ENCODE peak calls at places on chromosomes 13 and 19, in four cellular contexts. One of them, this sample, is unnamed.
A peak's percentile ranks its signal among the peaks of the same experiment; 100 is the strongest.

GRCh38 chr19:43872547-43873336 is 45.6 kb downstream of the ZNF283 start:
- DNase-seq in Peyer's patch: no peak
- DNase-seq in dorsolateral prefrontal cortex: no peak
- DNase-seq in A549: no peak
- DNase-seq in this sample: peak; percentile 8

GRCh38 chr13:29619995-29620394 is 24.5 kb upstream of the SLC7A1 start:
- DNase-seq in dorsolateral prefrontal cortex: no peak
- DNase-seq in Peyer's patch: no peak
- DNase-seq in A549: no peak
- DNase-seq in this sample: peak; percentile 8

GRCh38 chr19:19488041-19488874 is 27.1 kb downstream of the TSSK6 start:
- DNase-seq in dorsolateral prefrontal cortex: no peak
- DNase-seq in Peyer's patch: no peak
- DNase-seq in A549: no peak
- DNase-seq in this sample: no peak

GRCh38 chr19:35775046-35775297 is 392 bp upstream of the ARHGAP33 start:
- DNase-seq in Peyer's patch: no peak
- DNase-seq in A549: no peak
- DNase-seq in dorsolateral prefrontal cortex: no peak
- DNase-seq in this sample: no peak

GRCh38 chr19:13234518-13234917 is 84.3 kb downstream of the IER2 start:
- DNase-seq in Peyer's patch: peak; percentile 83
- DNase-seq in A549: peak; percentile 37
- DNase-seq in dorsolateral prefrontal cortex: no peak
- DNase-seq in this sample: no peak

GRCh38 chr13:113077566-113077952 is 28.0 kb upstream of the F7 start:
- DNase-seq in A549: no peak
- DNase-seq in dorsolateral prefrontal cortex: no peak
- DNase-seq in Peyer's patch: no peak
- DNase-seq in this sample: no peak

GRCh38 chr19:29467824-29468401 is 57.9 kb upstream of the VSTM2B start:
- DNase-seq in Peyer's patch: no peak
- DNase-seq in A549: peak; percentile 36
- DNase-seq in dorsolateral prefrontal cortex: no peak
- DNase-seq in this sample: peak; percentile 5

GRCh38 chr13:74287672-74288169 is 153.5 kb upstream of the KLF12 start:
- DNase-seq in A549: no peak
- DNase-seq in dorsolateral prefrontal cortex: peak; percentile 80
- DNase-seq in Peyer's patch: peak; percentile 95
- DNase-seq in this sample: peak; percentile 60

GRCh38 chr19:49349567-49349966 is 12.6 kb downstream of the TEAD2 start:
- DNase-seq in A549: no peak
- DNase-seq in Peyer's patch: no peak
- DNase-seq in dorsolateral prefrontal cortex: no peak
- DNase-seq in this sample: no peak

GRCh38 chr13:79062291-79062690 is 343.8 kb downstream of the RBM26 start:
- DNase-seq in Peyer's patch: no peak
- DNase-seq in A549: no peak
- DNase-seq in dorsolateral prefrontal cortex: no peak
- DNase-seq in this sample: no peak

GRCh38 chr19:28746486-28746885 is 466.5 kb downstream of the UQCRFS1 start:
- DNase-seq in A549: no peak
- DNase-seq in Peyer's patch: no peak
- DNase-seq in dorsolateral prefrontal cortex: no peak
- DNase-seq in this sample: no peak

GRCh38 chr13:70170689-70171088 is 62.4 kb upstream of the KLHL1 start:
- DNase-seq in A549: no peak
- DNase-seq in dorsolateral prefrontal cortex: no peak
- DNase-seq in Peyer's patch: no peak
- DNase-seq in this sample: peak; percentile 5

DNA sequence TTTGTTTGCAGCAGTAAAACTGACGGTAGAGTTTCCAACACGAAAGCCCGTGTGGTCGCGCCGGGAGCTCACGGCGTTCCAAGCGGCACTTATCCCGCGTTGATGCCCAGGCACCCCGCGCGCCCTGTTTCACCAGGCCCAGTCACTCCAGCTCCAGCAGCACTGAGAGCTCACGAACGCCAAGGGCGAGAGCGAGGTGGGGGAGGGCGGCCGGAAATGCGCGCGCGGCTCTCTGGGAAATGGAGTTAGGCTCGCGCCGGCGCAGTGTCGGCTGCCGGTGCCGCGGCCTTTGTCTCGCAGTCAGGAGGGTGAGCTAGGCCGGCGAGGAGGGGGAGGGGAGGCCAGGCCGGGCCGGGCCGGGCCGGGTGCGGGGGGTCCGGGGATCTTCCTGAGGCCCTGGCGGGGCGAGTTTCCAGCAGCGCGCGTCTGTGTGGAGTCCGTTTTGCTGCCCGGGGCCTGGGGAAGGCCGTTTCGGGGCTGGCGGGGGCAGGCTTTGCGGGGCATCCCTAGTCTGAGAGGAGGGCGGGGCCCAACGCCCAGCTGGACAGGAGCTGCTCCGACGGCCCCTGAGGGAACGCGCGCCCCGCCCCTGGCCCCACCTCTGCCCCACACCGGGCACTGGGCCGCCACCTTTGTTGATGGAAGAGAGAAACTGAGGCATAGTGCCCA is at the start of gene ZNF135:
- DNase-seq in A549: no peak
- DNase-seq in dorsolateral prefrontal cortex: peak; percentile 86
- DNase-seq in Peyer's patch: peak; percentile 83
- DNase-seq in this sample: peak; percentile 51
- TF ChIP-seq CTCF in A549: no peak
- TF ChIP-seq CTCF in dorsolateral prefrontal cortex: peak; percentile 28
- TF ChIP-seq CTCF in Peyer's patch: no peak
- TF ChIP-seq CTCF in this sample: no peak

DNA sequence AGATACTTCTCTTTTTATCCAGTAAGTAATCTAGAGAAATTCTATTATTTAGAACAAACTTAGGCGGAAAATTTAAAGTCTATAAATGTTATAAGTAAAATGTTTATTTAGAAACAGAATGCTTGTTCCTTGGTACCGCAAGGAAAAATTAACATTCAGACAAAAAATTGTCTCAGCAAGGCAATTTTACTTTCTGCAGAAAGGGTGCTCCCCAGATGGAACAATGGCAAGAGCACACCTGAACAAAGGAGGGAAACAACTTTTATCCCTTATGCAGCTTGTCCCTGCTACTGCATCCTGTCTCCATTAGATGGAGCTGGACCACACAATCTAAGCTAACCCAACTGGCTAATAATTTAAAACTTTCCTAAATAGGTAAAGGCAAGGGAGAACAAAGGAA is 6.5 kb upstream of the ZNF708 start:
- DNase-seq in Peyer's patch: no peak
- DNase-seq in dorsolateral prefrontal cortex: no peak
- DNase-seq in A549: no peak
- DNase-seq in this sample: no peak
- TF ChIP-seq CTCF in Peyer's patch: no peak
- TF ChIP-seq CTCF in dorsolateral prefrontal cortex: no peak
- TF ChIP-seq CTCF in A549: no peak
- TF ChIP-seq CTCF in this sample: no peak

DNA sequence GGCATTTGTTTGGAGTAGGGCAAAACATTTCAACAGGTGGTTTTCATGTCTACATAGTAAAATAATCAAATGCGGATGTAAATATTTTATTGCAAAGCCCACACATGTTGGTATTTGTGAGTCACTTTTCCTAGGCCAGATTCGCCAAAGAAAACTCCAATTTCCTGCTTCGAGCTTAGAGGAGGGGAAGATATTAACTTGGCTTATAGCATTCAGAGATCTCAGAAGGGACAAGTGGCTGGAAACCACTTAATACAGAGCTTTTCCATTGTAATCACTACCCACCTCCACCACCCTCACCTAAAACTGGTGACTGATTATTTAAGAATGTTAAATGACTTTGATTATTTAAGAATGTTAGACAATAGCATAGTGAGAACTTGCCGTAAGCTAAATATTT is 530.6 kb upstream of the SPRY2 start:
- DNase-seq in dorsolateral prefrontal cortex: no peak
- DNase-seq in Peyer's patch: no peak
- DNase-seq in A549: no peak
- DNase-seq in this sample: peak; percentile 91
- TF ChIP-seq CTCF in dorsolateral prefrontal cortex: no peak
- TF ChIP-seq CTCF in Peyer's patch: no peak
- TF ChIP-seq CTCF in A549: no peak
- TF ChIP-seq CTCF in this sample: no peak

GRCh38 chr13:99610702-99611289 is 109.5 kb downstream of the TM9SF2 start:
- DNase-seq in dorsolateral prefrontal cortex: no peak
- DNase-seq in Peyer's patch: no peak
- DNase-seq in A549: no peak
- DNase-seq in this sample: no peak
- TF ChIP-seq CTCF in dorsolateral prefrontal cortex: no peak
- TF ChIP-seq CTCF in Peyer's patch: no peak
- TF ChIP-seq CTCF in A549: no peak
- TF ChIP-seq CTCF in this sample: peak; percentile 5

GRCh38 chr19:48182434-48182833 is 12.0 kb downstream of the ZSWIM9 start:
- DNase-seq in dorsolateral prefrontal cortex: no peak
- DNase-seq in Peyer's patch: no peak
- DNase-seq in A549: no peak
- DNase-seq in this sample: no peak
- TF ChIP-seq CTCF in dorsolateral prefrontal cortex: no peak
- TF ChIP-seq CTCF in Peyer's patch: no peak
- TF ChIP-seq CTCF in A549: no peak
- TF ChIP-seq CTCF in this sample: no peak

GRCh38 chr13:103515410-103515809 is 449.2 kb upstream of the SLC10A2 start:
- DNase-seq in Peyer's patch: no peak
- DNase-seq in dorsolateral prefrontal cortex: no peak
- DNase-seq in A549: no peak
- DNase-seq in this sample: no peak

GRCh38 chr13:103514188-103514587 is 448.0 kb upstream of the SLC10A2 start:
- DNase-seq in A549: no peak
- DNase-seq in Peyer's patch: no peak
- DNase-seq in dorsolateral prefrontal cortex: no peak
- DNase-seq in this sample: no peak

GRCh38 chr13:103510007-103510406 is 443.8 kb upstream of the SLC10A2 start:
- DNase-seq in Peyer's patch: no peak
- DNase-seq in dorsolateral prefrontal cortex: no peak
- DNase-seq in A549: no peak
- DNase-seq in this sample: no peak
- TF ChIP-seq CTCF in Peyer's patch: no peak
- TF ChIP-seq CTCF in dorsolateral prefrontal cortex: no peak
- TF ChIP-seq CTCF in A549: no peak
- TF ChIP-seq CTCF in this sample: no peak

DNA sequence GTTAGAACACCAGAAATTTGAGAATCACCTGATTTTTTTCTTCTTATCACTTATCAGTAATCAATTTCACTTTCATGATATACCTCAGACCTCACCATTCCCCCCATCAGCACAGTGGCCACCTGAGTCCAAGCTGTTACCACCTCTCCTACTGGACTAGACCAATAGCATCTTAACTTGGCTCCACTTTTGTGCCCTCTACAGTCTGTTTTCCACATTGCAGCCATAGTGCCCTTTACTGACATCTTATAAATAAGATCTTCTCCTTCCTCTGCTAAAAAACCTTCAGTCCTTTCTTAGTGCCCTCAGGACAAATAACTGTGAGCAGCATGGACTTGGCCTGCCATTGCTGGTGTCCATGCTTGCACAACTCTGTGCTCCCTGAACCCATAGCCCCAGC is 380.7 kb downstream of the LMO7 start:
- DNase-seq in dorsolateral prefrontal cortex: no peak
- DNase-seq in A549: no peak
- DNase-seq in Peyer's patch: peak; percentile 47
- DNase-seq in this sample: peak; percentile 59
- TF ChIP-seq CTCF in dorsolateral prefrontal cortex: peak; percentile 36
- TF ChIP-seq CTCF in A549: peak; percentile 22
- TF ChIP-seq CTCF in Peyer's patch: no peak
- TF ChIP-seq CTCF in this sample: peak; percentile 72

GRCh38 chr13:47598340-47598911 is 402.6 kb downstream of the SUCLA2 start:
- DNase-seq in A549: no peak
- DNase-seq in Peyer's patch: no peak
- DNase-seq in dorsolateral prefrontal cortex: no peak
- DNase-seq in this sample: peak; percentile 13

GRCh38 chr13:47592256-47592655 is 408.8 kb downstream of the SUCLA2 start:
- DNase-seq in dorsolateral prefrontal cortex: no peak
- DNase-seq in A549: no peak
- DNase-seq in Peyer's patch: no peak
- DNase-seq in this sample: no peak

DNA sequence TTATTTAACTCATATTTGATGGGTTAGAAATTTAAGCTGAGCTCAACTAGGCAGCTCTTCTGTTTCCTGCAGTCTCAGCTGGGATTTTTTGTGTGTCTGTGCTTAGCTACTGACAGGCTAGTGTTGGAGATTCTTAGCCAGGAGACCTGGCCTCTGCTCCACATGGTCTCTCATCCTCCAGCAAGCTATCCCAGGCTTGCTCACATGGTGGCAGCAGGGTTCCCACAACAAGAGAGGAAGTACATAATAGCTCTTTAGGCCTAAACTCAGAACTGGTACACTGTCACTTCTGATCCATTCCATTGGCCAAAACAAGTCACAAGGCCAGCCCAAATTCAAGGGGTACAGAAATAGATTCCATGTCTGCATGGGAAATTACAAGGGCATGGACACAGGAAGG is 406.2 kb downstream of the SUCLA2 start:
- DNase-seq in A549: no peak
- DNase-seq in dorsolateral prefrontal cortex: no peak
- DNase-seq in Peyer's patch: no peak
- DNase-seq in this sample: no peak
- TF ChIP-seq CTCF in A549: no peak
- TF ChIP-seq CTCF in dorsolateral prefrontal cortex: no peak
- TF ChIP-seq CTCF in Peyer's patch: no peak
- TF ChIP-seq CTCF in this sample: no peak

DNA sequence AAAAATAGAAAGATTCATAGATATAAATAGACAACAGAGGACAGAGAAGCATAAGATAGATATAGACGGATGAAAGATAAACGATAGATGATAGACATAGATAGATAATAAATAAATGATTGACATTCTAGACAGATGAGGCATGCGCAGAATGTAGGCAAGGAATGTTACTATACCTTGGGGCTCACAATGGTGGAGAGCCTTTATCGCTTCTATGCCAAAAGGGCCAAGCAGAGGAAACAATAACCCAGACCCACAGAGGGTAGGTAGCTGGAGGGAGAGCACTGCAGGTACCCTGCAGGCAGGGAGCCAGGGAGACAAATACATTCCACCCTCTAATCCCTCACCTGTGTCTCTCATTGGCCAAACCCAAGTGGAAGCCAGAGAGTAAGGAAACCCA is 44.4 kb downstream of the NOTCH3 start:
- DNase-seq in A549: no peak
- DNase-seq in Peyer's patch: no peak
- DNase-seq in dorsolateral prefrontal cortex: no peak
- DNase-seq in this sample: no peak
- TF ChIP-seq CTCF in A549: no peak
- TF ChIP-seq CTCF in Peyer's patch: no peak
- TF ChIP-seq CTCF in dorsolateral prefrontal cortex: no peak
- TF ChIP-seq CTCF in this sample: no peak

This sample was measured in bronchial epithelial cell.